ENCODE peak calls at places on chromosome 6, in seven cellular contexts. One of them, this sample, is unnamed.

GRCh38 chr6:83879746-83880145 is 20.3 kb downstream of the CYB5R4 start:
- DNase-seq in H9: no peak
- DNase-seq in neuronal stem cell: no peak
- DNase-seq in IMR-90: no peak
- DNase-seq in H1: no peak
- DNase-seq in mesendoderm: no peak
- DNase-seq in mesenchymal stem cell: no peak
- DNase-seq in this sample: no peak

GRCh38 chr6:126039284-126039683 is 52.9 kb downstream of the TRMT11 start:
- DNase-seq in IMR-90: peak
- DNase-seq in H9: no peak
- DNase-seq in H1: no peak
- DNase-seq in mesenchymal stem cell: peak
- DNase-seq in neuronal stem cell: no peak
- DNase-seq in mesendoderm: peak
- DNase-seq in this sample: peak

GRCh38 chr6:71043902-71044301 is 87.0 kb upstream of the B3GAT2 start:
- DNase-seq in mesendoderm: peak
- DNase-seq in H9: no peak
- DNase-seq in IMR-90: peak
- DNase-seq in H1: no peak
- DNase-seq in mesenchymal stem cell: peak
- DNase-seq in neuronal stem cell: no peak
- DNase-seq in this sample: no peak

GRCh38 chr6:89997456-89998445 is 103.5 kb downstream of the GJA10 start:
- DNase-seq in H9: no peak
- DNase-seq in mesendoderm: no peak
- DNase-seq in H1: no peak
- DNase-seq in IMR-90: no peak
- DNase-seq in mesenchymal stem cell: no peak
- DNase-seq in neuronal stem cell: no peak
- DNase-seq in this sample: no peak

GRCh38 chr6:137821486-137821885 is 45.6 kb upstream of the TNFAIP3 start:
- DNase-seq in mesenchymal stem cell: no peak
- DNase-seq in H9: no peak
- DNase-seq in H1: no peak
- DNase-seq in IMR-90: no peak
- DNase-seq in neuronal stem cell: no peak
- DNase-seq in mesendoderm: no peak
- DNase-seq in this sample: no peak

GRCh38 chr6:126285871-126286270 is 54.0 kb upstream of the CENPW start:
- DNase-seq in neuronal stem cell: no peak
- DNase-seq in H9: no peak
- DNase-seq in H1: no peak
- DNase-seq in mesenchymal stem cell: no peak
- DNase-seq in mesendoderm: no peak
- DNase-seq in IMR-90: no peak
- DNase-seq in this sample: no peak

GRCh38 chr6:160974304-160974771 is 17.2 kb upstream of the MAP3K4 start:
- DNase-seq in mesenchymal stem cell: peak
- DNase-seq in H1: no peak
- DNase-seq in H9: no peak
- DNase-seq in IMR-90: peak
- DNase-seq in mesendoderm: peak
- DNase-seq in neuronal stem cell: no peak
- DNase-seq in this sample: peak

GRCh38 chr6:129677634-129678325 is 32.2 kb downstream of the ARHGAP18 start:
- DNase-seq in IMR-90: peak
- DNase-seq in mesenchymal stem cell: peak
- DNase-seq in H1: no peak
- DNase-seq in H9: no peak
- DNase-seq in neuronal stem cell: no peak
- DNase-seq in mesendoderm: no peak
- DNase-seq in this sample: no peak

GRCh38 chr6:56842602-56843475 is 112.1 kb upstream of the BEND6 start:
- DNase-seq in H9: peak
- DNase-seq in mesendoderm: peak
- DNase-seq in H1: no peak
- DNase-seq in neuronal stem cell: no peak
- DNase-seq in IMR-90: peak
- DNase-seq in mesenchymal stem cell: peak
- DNase-seq in this sample: no peak

DNA sequence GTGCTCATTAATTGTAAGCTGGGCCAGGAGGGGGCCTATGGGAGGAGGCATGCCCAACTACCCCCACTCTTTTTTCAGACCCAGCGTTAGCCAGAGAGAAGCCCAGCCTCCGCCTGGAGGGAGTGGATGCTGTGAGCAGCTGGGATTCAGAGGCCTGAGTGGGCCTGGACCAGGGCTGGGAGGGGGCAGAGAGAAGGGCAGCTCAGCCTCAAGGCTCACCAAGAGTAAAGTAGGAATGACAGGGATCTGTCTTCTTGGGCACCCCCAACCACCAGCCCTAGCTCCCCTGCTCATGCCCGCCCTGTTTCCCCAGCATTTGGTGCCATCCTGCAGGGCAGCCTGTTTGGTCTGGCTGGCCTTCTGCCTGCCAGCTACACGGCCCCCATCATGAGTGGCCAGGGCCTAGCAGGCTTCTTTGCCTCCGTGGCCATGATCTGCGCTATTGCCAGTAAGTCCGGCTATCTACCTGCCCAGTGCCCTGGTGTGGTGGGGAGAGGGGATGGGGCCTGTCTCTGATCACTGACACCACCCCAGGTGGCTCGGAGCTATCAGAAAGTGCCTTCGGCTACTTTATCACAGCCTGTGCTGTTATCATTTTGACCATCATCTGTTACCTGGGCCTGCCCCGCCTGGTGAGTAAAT is 6.8 kb downstream of the SLC29A1 start:
- DNase-seq in mesenchymal stem cell: no peak
- DNase-seq in H1: no peak
- DNase-seq in mesendoderm: no peak
- DNase-seq in H9: no peak
- DNase-seq in IMR-90: no peak
- DNase-seq in neuronal stem cell: no peak
- DNase-seq in this sample: no peak
- H4K8ac ChIP-seq in mesenchymal stem cell: no peak
- H4K8ac ChIP-seq in H1: no peak
- H4K8ac ChIP-seq in mesendoderm: no peak
- H4K8ac ChIP-seq in H9: no peak
- H4K8ac ChIP-seq in IMR-90: no peak
- H4K8ac ChIP-seq in neuronal stem cell: no peak
- H4K8ac ChIP-seq in this sample: no peak

GRCh38 chr6:159148641-159149040 is 20.6 kb upstream of the FNDC1 start:
- DNase-seq in neuronal stem cell: no peak
- DNase-seq in mesendoderm: no peak
- DNase-seq in H9: no peak
- DNase-seq in H1: no peak
- DNase-seq in mesenchymal stem cell: no peak
- DNase-seq in IMR-90: no peak
- DNase-seq in this sample: no peak

GRCh38 chr6:159155679-159156078 is 13.5 kb upstream of the FNDC1 start:
- DNase-seq in neuronal stem cell: no peak
- DNase-seq in IMR-90: no peak
- DNase-seq in mesendoderm: no peak
- DNase-seq in mesenchymal stem cell: no peak
- DNase-seq in H1: no peak
- DNase-seq in H9: no peak
- DNase-seq in this sample: no peak

GRCh38 chr6:159151266-159151855 is 17.8 kb upstream of the FNDC1 start:
- DNase-seq in mesenchymal stem cell: peak
- DNase-seq in H1: no peak
- DNase-seq in neuronal stem cell: no peak
- DNase-seq in H9: no peak
- DNase-seq in IMR-90: peak
- DNase-seq in mesendoderm: peak
- DNase-seq in this sample: peak

GRCh38 chr6:159149641-159150040 is 19.6 kb upstream of the FNDC1 start:
- DNase-seq in mesendoderm: no peak
- DNase-seq in H9: no peak
- DNase-seq in H1: no peak
- DNase-seq in IMR-90: no peak
- DNase-seq in neuronal stem cell: no peak
- DNase-seq in mesenchymal stem cell: no peak
- DNase-seq in this sample: peak

DNA sequence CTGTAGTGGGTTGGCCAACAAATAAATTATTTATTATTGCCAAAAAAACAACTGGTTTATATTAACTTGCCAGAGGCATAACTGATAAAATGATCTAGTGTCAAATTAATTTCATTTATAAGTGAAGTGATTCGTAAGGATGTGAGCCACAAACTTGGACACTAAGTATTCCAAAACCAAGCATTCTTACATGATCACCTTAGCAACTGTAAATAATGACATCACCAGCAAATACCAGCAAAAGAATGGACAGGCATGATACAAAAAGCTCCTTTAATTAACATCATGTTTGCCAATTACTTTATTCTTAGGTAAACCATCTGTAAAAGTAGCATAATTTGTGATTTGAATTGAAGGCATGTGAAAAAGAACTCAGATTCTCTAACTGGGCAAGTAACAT is 17.2 kb upstream of the FNDC1 start:
- DNase-seq in H9: no peak
- DNase-seq in IMR-90: peak
- DNase-seq in neuronal stem cell: no peak
- DNase-seq in mesenchymal stem cell: no peak
- DNase-seq in mesendoderm: peak
- DNase-seq in H1: no peak
- DNase-seq in this sample: peak
- H4K8ac ChIP-seq in H9: no peak
- H4K8ac ChIP-seq in IMR-90: no peak
- H4K8ac ChIP-seq in neuronal stem cell: no peak
- H4K8ac ChIP-seq in mesenchymal stem cell: no peak
- H4K8ac ChIP-seq in mesendoderm: no peak
- H4K8ac ChIP-seq in H1: no peak
- H4K8ac ChIP-seq in this sample: no peak

GRCh38 chr6:14189122-14189521 is 71.5 kb downstream of the CD83 start:
- DNase-seq in mesendoderm: no peak
- DNase-seq in mesenchymal stem cell: no peak
- DNase-seq in neuronal stem cell: no peak
- DNase-seq in IMR-90: no peak
- DNase-seq in H9: no peak
- DNase-seq in H1: no peak
- DNase-seq in this sample: no peak
- H4K8ac ChIP-seq in mesendoderm: no peak
- H4K8ac ChIP-seq in mesenchymal stem cell: no peak
- H4K8ac ChIP-seq in neuronal stem cell: no peak
- H4K8ac ChIP-seq in IMR-90: no peak
- H4K8ac ChIP-seq in H9: no peak
- H4K8ac ChIP-seq in H1: no peak
- H4K8ac ChIP-seq in this sample: no peak

GRCh38 chr6:143823463-143824006 is 19.6 kb upstream of the LTV1 start:
- DNase-seq in neuronal stem cell: no peak
- DNase-seq in mesenchymal stem cell: no peak
- DNase-seq in H9: no peak
- DNase-seq in H1: no peak
- DNase-seq in mesendoderm: no peak
- DNase-seq in IMR-90: peak
- DNase-seq in this sample: no peak
- H4K8ac ChIP-seq in neuronal stem cell: no peak
- H4K8ac ChIP-seq in mesenchymal stem cell: no peak
- H4K8ac ChIP-seq in H9: no peak
- H4K8ac ChIP-seq in H1: no peak
- H4K8ac ChIP-seq in mesendoderm: no peak
- H4K8ac ChIP-seq in IMR-90: no peak
- H4K8ac ChIP-seq in this sample: no peak

DNA sequence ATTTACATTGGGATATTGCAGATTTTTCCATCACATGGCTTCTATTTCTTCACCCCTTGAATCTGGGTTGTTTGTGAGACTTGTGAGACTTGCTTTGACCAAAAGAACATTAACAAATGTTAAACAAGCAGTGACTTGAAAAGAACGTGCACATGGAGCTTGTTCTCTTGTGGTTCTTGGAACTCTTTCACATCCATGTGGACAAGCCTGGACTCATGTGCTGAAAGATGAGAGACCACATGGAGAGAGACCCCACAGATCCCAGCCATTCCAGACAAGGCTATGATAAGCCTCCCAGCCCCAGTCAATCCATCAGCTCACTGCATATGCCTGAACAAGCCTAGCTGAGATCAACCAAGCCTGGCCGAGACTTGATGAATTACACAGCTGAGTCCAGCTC is 1365.7 kb upstream of the GJE1 start:
- DNase-seq in neuronal stem cell: no peak
- DNase-seq in mesendoderm: no peak
- DNase-seq in H1: no peak
- DNase-seq in mesenchymal stem cell: no peak
- DNase-seq in H9: no peak
- DNase-seq in IMR-90: no peak
- DNase-seq in this sample: no peak
- H4K8ac ChIP-seq in neuronal stem cell: no peak
- H4K8ac ChIP-seq in mesendoderm: no peak
- H4K8ac ChIP-seq in H1: no peak
- H4K8ac ChIP-seq in mesenchymal stem cell: no peak
- H4K8ac ChIP-seq in H9: no peak
- H4K8ac ChIP-seq in IMR-90: no peak
- H4K8ac ChIP-seq in this sample: no peak

GRCh38 chr6:23183846-23184245 is 614.5 kb downstream of the HDGFL1 start:
- DNase-seq in IMR-90: no peak
- DNase-seq in H1: no peak
- DNase-seq in mesenchymal stem cell: no peak
- DNase-seq in mesendoderm: peak
- DNase-seq in neuronal stem cell: no peak
- DNase-seq in H9: no peak
- DNase-seq in this sample: no peak
- H4K8ac ChIP-seq in IMR-90: no peak
- H4K8ac ChIP-seq in H1: no peak
- H4K8ac ChIP-seq in mesenchymal stem cell: no peak
- H4K8ac ChIP-seq in mesendoderm: no peak
- H4K8ac ChIP-seq in neuronal stem cell: no peak
- H4K8ac ChIP-seq in H9: no peak
- H4K8ac ChIP-seq in this sample: no peak

GRCh38 chr6:99393698-99394531 is at the start of gene COQ3:
- DNase-seq in neuronal stem cell: peak
- DNase-seq in H1: peak
- DNase-seq in IMR-90: peak
- DNase-seq in H9: peak
- DNase-seq in mesenchymal stem cell: peak
- DNase-seq in mesendoderm: peak
- DNase-seq in this sample: peak
- H4K8ac ChIP-seq in neuronal stem cell: peak
- H4K8ac ChIP-seq in H1: peak
- H4K8ac ChIP-seq in IMR-90: peak
- H4K8ac ChIP-seq in H9: no peak
- H4K8ac ChIP-seq in mesenchymal stem cell: peak
- H4K8ac ChIP-seq in mesendoderm: no peak
- H4K8ac ChIP-seq in this sample: peak